ENCODE peak calls at places on chromosomes 13 and 19, in five cellular contexts. K, O, A, N and Z are unnamed samples. For H3K9me3, the result is how much of the 10 kb centered on the place peaks cover.

GRCh38 chr19:45103200-45103624 is 10.2 kb downstream of the PPP1R37 start:
- DNase-seq in N (peak), A (no peak), K (no peak), O (no peak), Z (no peak)

GRCh38 chr13:22287343-22287922 is 616.6 kb downstream of the FGF9 start:
- DNase-seq in K (no peak), N (no peak), O (no peak), A (no peak), Z (no peak)

GRCh38 chr13:98384739-98385138 is 192.2 kb downstream of the STK24 start:
- DNase-seq in K (no peak), O (no peak), A (no peak), N (no peak), Z (no peak)

GRCh38 chr13:66751691-66752090 is 478.4 kb downstream of the PCDH9 start:
- DNase-seq in A (no peak), O (no peak), N (no peak), K (no peak), Z (no peak)

GRCh38 chr13:74206061-74206561 is 71.9 kb upstream of the KLF12 start:
- DNase-seq in K (no peak), N (no peak), O (no peak), A (no peak), Z (no peak)

GRCh38 chr19:14476663-14477401 is 1.7 kb upstream of the PTGER1 start:
- DNase-seq in K (peak), A (peak), O (no peak), N (peak), Z (no peak)

GRCh38 chr13:40466271-40466670 is 200.2 kb downstream of the FOXO1 start:
- DNase-seq in K (no peak), O (no peak), N (no peak), A (no peak), Z (no peak)

GRCh38 chr19:12786149-12786870 is 5.0 kb upstream of the JUNB start:
- DNase-seq in K (no peak), O (peak), N (peak), A (no peak), Z (no peak)

GRCh38 chr13:99985886-99986527 is 4.4 kb downstream of the ZIC2 start:
- DNase-seq in O (no peak), A (peak), N (no peak), K (no peak), Z (no peak)

GRCh38 chr13:94978516-94978915 is 266.2 kb upstream of the SOX21 start:
- DNase-seq in N (no peak), K (no peak), A (no peak), O (no peak), Z (no peak)

GRCh38 chr13:25171170-25171516 is 945 bp downstream of the AMER2 start:
- DNase-seq in K (no peak), O (no peak), A (no peak), N (no peak), Z (no peak)

DNA sequence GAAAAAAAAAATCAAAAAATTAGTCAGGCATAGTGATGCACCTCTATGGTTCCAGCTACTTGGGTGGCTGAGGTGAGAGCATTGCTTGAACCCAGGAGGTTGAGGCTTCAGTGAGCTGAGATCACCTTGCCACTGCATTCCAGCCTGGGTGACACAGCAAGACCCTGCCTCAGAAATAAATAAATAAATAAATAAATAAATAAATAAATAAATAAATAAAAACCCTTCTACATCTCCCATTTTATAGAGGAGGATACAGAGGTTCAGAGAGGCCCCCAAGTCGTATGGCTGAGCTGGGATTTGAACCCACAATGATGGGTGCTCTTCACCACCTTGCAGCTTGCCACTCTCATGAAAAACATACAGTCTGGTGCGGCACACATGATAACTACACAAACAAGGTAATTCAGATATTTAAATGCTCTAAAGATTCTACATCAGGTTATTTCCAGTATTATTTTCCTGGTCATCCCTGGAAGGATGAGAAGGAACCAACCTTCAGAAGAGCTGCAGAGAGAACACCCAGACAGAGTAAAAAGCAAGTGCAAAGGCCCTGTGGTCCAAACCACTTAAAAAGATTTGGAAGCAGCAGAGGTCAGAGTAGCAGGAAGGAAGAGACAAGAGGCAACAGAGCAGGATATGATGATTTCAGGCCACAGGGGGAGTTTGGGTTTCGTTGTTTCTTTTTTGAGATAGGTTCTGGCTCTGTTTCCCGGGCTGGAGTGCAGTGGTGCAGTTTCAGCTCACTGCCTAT is 29.2 kb upstream of the OR1M1 start:
- DNase-seq in O (no peak), K (no peak), N (no peak), A (no peak), Z (no peak)
- H3K9me3 ChIP-seq in O (under half), K (under half), N (under half), A (under half), Z (under half)

DNA sequence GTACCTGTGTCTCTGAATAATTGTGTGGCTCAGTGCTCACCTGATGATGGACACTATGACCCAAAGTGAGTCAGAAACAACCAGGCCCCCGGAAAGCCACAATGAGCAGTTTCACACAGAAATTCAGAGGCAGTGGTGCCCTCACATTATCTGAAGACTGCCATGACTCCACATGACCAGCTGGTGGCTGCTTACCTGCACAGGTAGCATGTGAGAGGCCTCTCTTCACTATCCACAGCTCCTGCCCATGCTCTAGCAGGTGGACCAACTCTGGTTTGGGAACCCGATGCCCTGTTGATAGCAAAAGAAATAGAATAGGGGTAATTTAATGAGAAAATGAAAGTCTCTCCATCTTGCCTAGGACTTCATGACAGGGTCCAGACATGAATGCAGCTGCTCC is 7.2 kb downstream of the ZNF550 start:
- DNase-seq in O (no peak), K (no peak), A (no peak), N (no peak), Z (no peak)
- H3K9me3 ChIP-seq in O (under half), K (under half), A (under half), N (under half), Z (under half)

GRCh38 chr19:43848821-43849220 is 21.7 kb downstream of the ZNF283 start:
- DNase-seq in K (no peak), N (no peak), O (no peak), A (no peak), Z (no peak)

GRCh38 chr19:43841990-43842389 is 14.9 kb downstream of the ZNF283 start:
- DNase-seq in O (no peak), A (no peak), K (no peak), N (no peak), Z (no peak)

GRCh38 chr19:43847884-43848283 is 20.8 kb downstream of the ZNF283 start:
- DNase-seq in N (no peak), K (no peak), A (no peak), O (no peak), Z (no peak)

DNA sequence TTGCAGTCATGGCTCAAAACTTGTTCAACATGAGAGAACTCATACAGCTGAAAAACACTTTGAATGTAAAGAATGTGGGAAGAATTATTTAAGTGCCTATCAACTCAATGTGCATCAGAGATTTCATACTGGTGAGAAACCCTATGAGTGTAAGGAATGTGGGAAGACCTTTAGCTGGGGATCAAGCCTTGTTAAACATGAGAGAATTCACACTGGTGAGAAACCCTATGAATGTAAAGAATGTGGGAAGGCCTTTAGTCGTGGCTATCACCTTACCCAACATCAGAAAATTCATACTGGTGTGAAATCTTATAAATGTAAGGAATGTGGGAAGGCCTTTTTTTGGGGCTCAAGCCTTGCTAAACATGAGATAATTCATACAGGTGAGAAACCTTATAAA is 20.1 kb downstream of the ZNF283 start:
- DNase-seq in A (no peak), O (no peak), N (no peak), K (no peak), Z (no peak)
- H3K9me3 ChIP-seq in A (under half), O (under half), N (under half), K (half or more), Z (under half)

DNA sequence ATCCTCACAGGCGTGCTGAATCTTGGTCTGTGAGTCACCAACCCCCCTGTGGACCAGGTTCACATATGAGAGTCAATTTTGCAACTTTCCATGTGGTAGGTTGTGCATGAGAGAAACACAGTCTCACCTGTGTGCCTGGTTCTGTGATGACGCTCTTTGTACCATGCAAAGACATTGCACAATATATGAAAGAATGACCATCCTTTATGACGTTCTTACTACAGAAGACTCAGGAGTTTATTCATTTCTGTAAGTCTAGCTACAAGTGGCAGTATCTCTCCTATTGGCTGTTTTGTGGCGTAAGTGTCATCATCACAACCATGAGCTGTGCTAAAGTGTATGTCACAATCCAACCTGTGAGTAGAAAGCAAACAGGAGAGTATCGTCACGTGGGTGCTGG is 43.8 kb upstream of the ZNF728 start:
- DNase-seq in O (no peak), A (no peak), N (no peak), K (no peak), Z (no peak)
- H3K9me3 ChIP-seq in O (under half), A (under half), N (under half), K (under half), Z (under half)

DNA sequence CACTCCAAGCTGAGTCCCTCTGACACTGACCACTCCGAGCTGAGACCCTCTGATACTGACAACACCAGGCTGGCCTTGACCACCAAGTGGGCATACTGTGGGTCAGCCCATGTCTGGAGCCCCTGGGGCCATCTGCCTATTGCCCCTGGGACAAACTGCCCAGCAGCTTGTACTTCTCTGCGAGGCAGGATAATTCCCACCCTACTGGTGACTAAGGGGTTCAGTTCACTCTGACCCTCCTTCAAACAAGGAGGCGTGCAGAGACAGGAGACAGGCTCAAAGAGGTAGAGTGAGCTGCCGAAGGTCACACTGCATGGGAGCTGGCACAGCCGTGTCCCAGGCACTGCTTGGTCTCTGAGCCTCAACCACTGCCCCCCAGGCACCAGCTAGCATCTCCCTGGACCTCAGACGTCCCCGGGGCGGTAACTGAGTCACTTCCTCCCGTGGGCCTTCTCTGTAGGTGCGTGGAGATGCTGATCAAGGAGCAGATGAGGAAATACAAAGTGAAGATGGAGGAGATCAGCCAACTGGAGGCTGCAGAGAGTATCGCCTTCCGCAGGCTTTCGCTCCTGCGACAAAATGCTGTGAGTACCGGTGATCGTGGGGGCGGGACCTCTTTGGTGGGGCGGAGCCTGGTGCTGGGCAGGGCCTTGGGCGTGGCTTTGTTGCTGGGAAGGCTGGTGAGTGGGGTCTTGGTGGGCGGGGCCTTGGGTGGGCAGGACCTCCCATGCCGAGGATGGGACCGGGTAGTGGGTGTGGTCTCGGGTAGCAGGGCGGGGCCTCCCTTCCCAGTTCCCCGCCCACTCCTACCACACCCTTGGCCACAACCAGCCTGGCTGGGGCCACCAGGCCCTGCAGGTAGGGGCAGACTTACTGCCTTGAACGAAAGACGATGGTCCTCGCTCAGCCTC is 5.8 kb upstream of the USE1 start:
- DNase-seq in A (peak), N (no peak), K (no peak), O (no peak), Z (no peak)
- H3K9me3 ChIP-seq in A (under half), N (under half), K (under half), O (under half), Z (under half)